ENCODE peak calls at places on chromosomes 3 and 15, in eight cellular contexts. E is GM23248, W is HCT116, R is OCI-LY7, Z is PC-9, V is MM.1S, P is hepatocyte, F is SK-N-SH. G is an unnamed sample. For H3K9me2, the result is how much of the 10 kb centered on the place peaks cover.

GRCh38 chr15:62250176-62250575 is 85.1 kb upstream of the C2CD4B start:
- DNase-seq in E (no peak), W (no peak), R (no peak), Z (no peak), V (no peak), P (no peak), F (no peak), G (no peak)

GRCh38 chr15:67331676-67332075 is 77.1 kb downstream of the IQCH start:
- DNase-seq in E (peak), W (no peak), R (no peak), Z (no peak), V (no peak), P (no peak), F (no peak), G (no peak)

GRCh38 chr15:99762288-99762687 is 29.1 kb upstream of the LYSMD4 start:
- DNase-seq in E (peak), W (no peak), R (no peak), Z (no peak), V (no peak), P (no peak), F (no peak), G (no peak)

GRCh38 chr3:59101091-59101738 is 51.4 kb upstream of the CFAP20DC start:
- DNase-seq in E (peak), W (no peak), R (no peak), Z (peak), V (no peak), P (no peak), F (peak), G (no peak)

GRCh38 chr3:195867631-195868335 is 40.6 kb downstream of the TNK2 start:
- DNase-seq in E (no peak), W (no peak), R (no peak), Z (no peak), V (no peak), P (no peak), F (peak), G (no peak)

GRCh38 chr15:74399511-74400312 is 32.3 kb upstream of the CYP11A1 start:
- DNase-seq in E (peak), W (no peak), R (peak), Z (peak), V (no peak), P (no peak), F (no peak), G (no peak)

GRCh38 chr3:169430687-169431404 is 232.7 kb downstream of the MECOM start:
- DNase-seq in E (no peak), W (no peak), R (peak), Z (peak), V (peak), P (peak), F (no peak), G (no peak)

GRCh38 chr3:174229916-174230315 is 629.2 kb upstream of the NAALADL2 start:
- DNase-seq in E (peak), W (no peak), R (no peak), Z (no peak), V (no peak), P (no peak), F (no peak), G (no peak)

GRCh38 chr3:183252973-183253363 is at the start of gene B3GNT5:
- DNase-seq in E (no peak), W (peak), R (no peak), Z (peak), V (no peak), P (peak), F (peak), G (peak)

GRCh38 chr3:15601399-15602145 is at the start of the genes BTD and HACL1:
- DNase-seq in E (peak), W (peak), R (peak), Z (peak), V (peak), P (peak), F (peak), G (peak)

GRCh38 chr3:156551261-156551660 is 3.7 kb downstream of the SSR3 start:
- DNase-seq in E (peak), W (no peak), R (no peak), Z (no peak), V (no peak), P (no peak), F (no peak), G (no peak)

GRCh38 chr15:74726774-74727164 is 1.4 kb upstream of the CYP1A1 start:
- DNase-seq in E (no peak), W (no peak), R (no peak), Z (no peak), V (no peak), P (no peak), F (no peak), G (peak)

GRCh38 chr15:63727542-63727941 is 106.2 kb downstream of the HERC1 start:
- DNase-seq in E (no peak), W (no peak), R (no peak), Z (no peak), V (no peak), P (no peak), F (no peak), G (no peak)
- H3K9me2 ChIP-seq in E (under half), W (under half), R (under half), Z (under half), V (under half), P (under half), F (under half), G (under half)

GRCh38 chr15:50162988-50163718 is 18.8 kb upstream of the SLC27A2 start:
- DNase-seq in E (no peak), W (peak), R (no peak), Z (peak), V (no peak), P (no peak), F (no peak), G (no peak)
- H3K9me2 ChIP-seq in E (under half), W (under half), R (under half), Z (under half), V (under half), P (under half), F (under half), G (under half)

GRCh38 chr3:52490035-52490937 is 4.9 kb upstream of the STAB1 start:
- DNase-seq in E (no peak), W (no peak), R (no peak), Z (no peak), V (no peak), P (no peak), F (no peak), G (no peak)
- H3K9me2 ChIP-seq in E (under half), W (under half), R (under half), Z (under half), V (under half), P (under half), F (under half), G (under half)

DNA sequence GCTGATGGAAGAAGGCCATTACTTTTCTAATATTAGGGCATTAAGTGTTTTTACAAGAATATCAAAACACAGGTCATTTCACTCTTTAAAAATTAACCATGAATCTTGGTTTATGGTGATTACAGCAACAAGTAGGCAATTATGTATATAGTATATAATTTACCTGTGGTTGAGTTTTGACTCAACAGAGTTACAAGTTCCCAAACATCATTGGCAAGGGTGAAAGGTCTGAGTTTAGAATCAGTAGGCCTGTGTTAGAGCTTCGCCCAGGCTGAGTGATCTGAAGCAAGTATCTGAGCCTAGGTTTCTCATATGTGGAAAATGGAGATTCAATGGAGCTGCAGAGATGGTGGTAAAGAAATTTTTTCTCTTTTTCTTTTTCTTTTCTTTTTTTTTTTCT is 25.1 kb upstream of the LPP start:
- DNase-seq in E (no peak), W (no peak), R (no peak), Z (no peak), V (no peak), P (no peak), F (no peak), G (no peak)
- H3K9me2 ChIP-seq in E (under half), W (under half), R (under half), Z (under half), V (under half), P (under half), F (under half), G (under half)

GRCh38 chr3:187902938-187903337 is 157.7 kb upstream of the BCL6 start:
- DNase-seq in E (peak), W (no peak), R (peak), Z (no peak), V (no peak), P (no peak), F (no peak), G (no peak)
- H3K9me2 ChIP-seq in E (under half), W (under half), R (under half), Z (under half), V (under half), P (under half), F (under half), G (under half)

GRCh38 chr3:153601422-153601853 is 439.4 kb downstream of the RAP2B start:
- DNase-seq in E (peak), W (no peak), R (no peak), Z (no peak), V (no peak), P (no peak), F (no peak), G (no peak)
- H3K9me2 ChIP-seq in E (under half), W (under half), R (under half), Z (under half), V (under half), P (under half), F (under half), G (under half)

G was measured in GM23338.